ENCODE peak calls at places on chromosomes 5 and 9, in seven cellular contexts. P, U, N, K, I, O and L are unnamed samples.

GRCh38 chr5:17121776-17122175 is 95.7 kb upstream of the BASP1 start:
- DNase-seq in P (no peak), U (no peak), N (no peak), K (no peak), I (no peak), O (no peak), L (no peak)

GRCh38 chr9:89579741-89580395 is 24.9 kb upstream of the GADD45G start:
- DNase-seq in P (no peak), U (no peak), N (no peak), K (no peak), I (no peak), O (no peak), L (no peak)

GRCh38 chr5:149185067-149185466 is 43.8 kb downstream of the ABLIM3 start:
- DNase-seq in P (no peak), U (no peak), N (no peak), K (no peak), I (no peak), O (no peak), L (no peak)

GRCh38 chr5:135662683-135663082 is 83.9 kb upstream of the CXCL14 start:
- DNase-seq in P (no peak), U (no peak), N (no peak), K (no peak), I (no peak), O (no peak), L (no peak)

GRCh38 chr9:81125446-81126092 is 563.8 kb downstream of the TLE1 start:
- DNase-seq in P (no peak), U (peak; percentile 87), N (no peak), K (no peak), I (no peak), O (no peak), L (no peak)

GRCh38 chr5:15992918-15993317 is 186.7 kb downstream of the MARCHF11 start:
- DNase-seq in P (no peak), U (peak; percentile 61), N (no peak), K (no peak), I (no peak), O (no peak), L (no peak)

GRCh38 chr9:77751341-77752091 is 103.4 kb upstream of the GNA14 start:
- DNase-seq in P (no peak), U (peak; percentile 75), N (peak; percentile 12), K (no peak), I (no peak), O (no peak), L (peak; percentile 72)

GRCh38 chr9:123335227-123335985 is 20.6 kb upstream of the CRB2 start:
- DNase-seq in P (no peak), U (no peak), N (no peak), K (no peak), I (no peak), O (no peak), L (no peak)

GRCh38 chr9:121886759-121887485 is 206.2 kb downstream of the TTLL11 start:
- DNase-seq in P (no peak), U (no peak), N (no peak), K (no peak), I (no peak), O (no peak), L (no peak)

GRCh38 chr9:121883281-121884056 is 209.6 kb downstream of the TTLL11 start:
- DNase-seq in P (no peak), U (no peak), N (no peak), K (no peak), I (no peak), O (no peak), L (no peak)

GRCh38 chr9:121881920-121882500 is 211.1 kb downstream of the TTLL11 start:
- DNase-seq in P (no peak), U (no peak), N (no peak), K (no peak), I (no peak), O (no peak), L (no peak)

GRCh38 chr9:121885345-121885901 is 207.7 kb downstream of the TTLL11 start:
- DNase-seq in P (no peak), U (no peak), N (no peak), K (no peak), I (no peak), O (no peak), L (no peak)

GRCh38 chr9:121884057-121884512 is 209.0 kb downstream of the TTLL11 start:
- DNase-seq in P (no peak), U (no peak), N (no peak), K (no peak), I (no peak), O (no peak), L (no peak)
- H3K4me3 ChIP-seq in P (no peak overlapping the region), U (no peak overlapping the region), N (no peak overlapping the region), K (no peak overlapping the region), I (no peak overlapping the region), O (no peak overlapping the region), L (no peak overlapping the region)

GRCh38 chr9:107756091-107756490 is 266.5 kb upstream of the KLF4 start:
- DNase-seq in P (no peak), U (no peak), N (no peak), K (no peak), I (no peak), O (no peak), L (no peak)

GRCh38 chr9:107755267-107755666 is 265.7 kb upstream of the KLF4 start:
- DNase-seq in P (no peak), U (peak; percentile 92), N (peak; percentile 95), K (no peak), I (no peak), O (no peak), L (no peak)

GRCh38 chr9:107751522-107752235 is 262.1 kb upstream of the KLF4 start:
- DNase-seq in P (no peak), U (peak; percentile 65), N (peak; percentile 66), K (peak; percentile 77), I (no peak), O (no peak), L (no peak)

GRCh38 chr9:107749787-107750444 is 260.3 kb upstream of the KLF4 start:
- DNase-seq in P (peak; percentile 95), U (peak; percentile 84), N (peak; percentile 85), K (peak; percentile 97), I (peak; percentile 96), O (peak; percentile 89), L (peak; percentile 14)

GRCh38 chr9:107750741-107751521 is 261.4 kb upstream of the KLF4 start:
- DNase-seq in P (peak; percentile 94), U (peak; percentile 91), N (peak; percentile 81), K (peak; percentile 93), I (peak; percentile 96), O (peak; percentile 82), L (no peak)
- H3K4me1 ChIP-seq in P (peaks cover 4% of the 10 kb centered on the region), U (peaks cover 53% of the 10 kb centered on the region), N (peaks cover 73% of the 10 kb centered on the region), K (peaks cover 36% of the 10 kb centered on the region), I (peaks cover 34% of the 10 kb centered on the region), O (peaks cover 43% of the 10 kb centered on the region), L (no peaks in the 10 kb centered on the region)

DNA sequence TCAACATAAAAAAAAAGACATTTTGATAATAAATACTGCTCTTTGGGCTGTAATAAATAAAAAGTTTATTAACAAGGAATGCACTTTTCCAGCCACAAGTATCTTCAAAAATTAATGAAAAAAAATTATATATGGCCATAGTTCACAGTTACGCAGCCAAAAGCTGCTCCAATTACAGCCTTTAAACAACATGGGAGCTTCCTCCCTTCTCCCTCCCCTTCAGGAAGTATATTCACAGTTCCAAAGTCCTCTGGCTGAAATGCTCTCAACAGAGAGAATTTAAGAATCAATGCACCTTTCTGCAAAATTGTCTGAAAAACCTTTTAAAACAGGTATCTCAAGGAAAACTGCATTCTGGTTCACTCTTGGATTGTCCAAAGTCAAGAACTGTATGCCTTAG is 5.9 kb downstream of the PLK2 start:
- DNase-seq in P (no peak), U (no peak), N (no peak), K (no peak), I (no peak), O (no peak), L (no peak)
- H3K4me3 ChIP-seq in P (peak overlapping the region; percentile 32), U (peak overlapping the region; percentile 30), N (no peak overlapping the region), K (no peak overlapping the region), I (no peak overlapping the region), O (peak overlapping the region; percentile 90), L (no peak overlapping the region)

GRCh38 chr5:68261174-68262021 is 45.8 kb downstream of the PIK3R1 start:
- DNase-seq in P (no peak), U (no peak), N (no peak), K (no peak), I (no peak), O (no peak), L (no peak)

GRCh38 chr5:68259696-68260095 is 44.1 kb downstream of the PIK3R1 start:
- DNase-seq in P (no peak), U (no peak), N (no peak), K (no peak), I (no peak), O (no peak), L (no peak)

GRCh38 chr5:68257207-68257606 is 41.7 kb downstream of the PIK3R1 start:
- DNase-seq in P (no peak), U (no peak), N (no peak), K (no peak), I (no peak), O (no peak), L (no peak)

GRCh38 chr5:68260455-68260854 is 44.9 kb downstream of the PIK3R1 start:
- DNase-seq in P (no peak), U (no peak), N (no peak), K (no peak), I (no peak), O (no peak), L (no peak)

DNA sequence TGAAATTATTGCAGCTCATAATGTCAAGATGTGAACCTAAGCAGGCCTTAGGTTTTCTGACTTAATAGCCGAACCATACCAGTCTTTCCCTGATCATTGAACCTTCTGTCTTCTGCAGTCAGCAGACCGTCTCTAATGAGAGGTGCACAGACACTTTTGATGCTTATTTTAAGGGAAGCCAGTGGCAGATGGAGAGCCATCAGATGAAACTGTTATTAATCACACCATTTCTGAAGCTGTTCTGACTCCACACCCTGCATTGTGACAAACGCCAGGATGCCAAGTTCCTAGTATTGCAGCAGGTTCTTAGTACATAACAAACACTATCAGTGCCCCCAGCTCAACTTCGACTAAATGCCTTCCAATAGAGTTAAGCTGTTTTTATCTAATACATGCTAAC is 43.0 kb downstream of the PIK3R1 start:
- DNase-seq in P (no peak), U (no peak), N (no peak), K (no peak), I (no peak), O (no peak), L (peak; percentile 37)
- H3K4me1 ChIP-seq in P (peaks cover 7% of the 10 kb centered on the region), U (no peaks in the 10 kb centered on the region), N (no peaks in the 10 kb centered on the region), K (peaks cover 71% of the 10 kb centered on the region), I (peaks cover 90% of the 10 kb centered on the region), O (peaks cover 100% of the 10 kb centered on the region), L (peaks cover 36% of the 10 kb centered on the region)

DNA sequence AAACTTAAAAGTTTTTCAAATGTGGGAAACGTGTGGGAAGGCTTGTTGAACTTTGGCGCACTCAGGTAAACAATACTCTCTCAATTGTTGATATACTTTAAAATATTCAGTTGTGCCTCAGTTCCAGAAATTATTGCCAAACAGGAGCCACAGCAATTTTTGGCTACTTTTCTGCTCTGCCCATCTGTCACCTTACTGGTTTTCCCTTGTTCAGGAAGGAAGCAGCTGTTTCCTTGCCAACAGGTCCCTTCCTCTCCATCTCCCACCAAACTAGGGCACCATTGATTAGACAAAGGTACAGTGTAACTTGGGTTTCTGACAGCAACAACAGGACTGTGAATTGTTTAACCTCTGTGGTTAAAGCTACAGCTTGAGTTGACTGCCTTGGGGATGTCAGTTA is 76.8 kb downstream of the PIP5K1B start:
- DNase-seq in P (no peak), U (no peak), N (no peak), K (no peak), I (no peak), O (no peak), L (no peak)
- H3K4me3 ChIP-seq in P (no peak overlapping the region), U (no peak overlapping the region), N (no peak overlapping the region), K (peak overlapping the region; percentile 93), I (peak overlapping the region; percentile 0), O (peak overlapping the region; percentile 83), L (no peak overlapping the region)